ENCODE peak calls at places on chromosomes 3 and 15, in ten cellular contexts. E is thoracic aorta, N is AG04450, Q is GM23338, S is fibroblast of pulmonary artery, Y is transverse colon, B is fibroblast of the aortic adventitia, D is A549, H is lung, M is astrocyte of the spinal cord. X is an unnamed sample.

GRCh38 chr3:177735441-177735840 is 538.2 kb upstream of the TBL1XR1 start:
- DNase-seq in E (no peak), N (no peak), Q (no peak), S (no peak), Y (no peak), B (no peak), D (no peak), H (no peak), M (no peak), X (no peak)

GRCh38 chr15:92324036-92324963 is 69.4 kb upstream of the ST8SIA2 start:
- DNase-seq in E (no peak), N (no peak), Q (no peak), S (no peak), Y (no peak), B (no peak), D (no peak), H (no peak), M (no peak), X (no peak)

GRCh38 chr15:68176601-68177000 is 28.5 kb downstream of the CALML4 start:
- DNase-seq in E (no peak), N (no peak), Q (no peak), S (peak; percentile 36), Y (no peak), B (peak; percentile 67), D (no peak), H (no peak), M (no peak), X (no peak)

GRCh38 chr3:45635475-45636256 is 41.1 kb downstream of the LIMD1 start:
- DNase-seq in E (no peak), N (peak; percentile 52), Q (peak; percentile 94), S (peak; percentile 93), Y (no peak), B (peak; percentile 89), D (peak; percentile 88), H (peak; percentile 54), M (peak; percentile 63), X (no peak)

GRCh38 chr3:86794336-86795065 is 196.4 kb downstream of the VGLL3 start:
- DNase-seq in E (no peak), N (no peak), Q (peak; percentile 5), S (peak; percentile 49), Y (no peak), B (peak; percentile 46), D (no peak), H (no peak), M (peak; percentile 62), X (no peak)

GRCh38 chr3:60276615-60277014 is 974.6 kb downstream of the FHIT start:
- DNase-seq in E (no peak), N (no peak), Q (no peak), S (no peak), Y (no peak), B (no peak), D (no peak), H (no peak), M (no peak), X (no peak)

GRCh38 chr3:13932578-13933295 is 52.9 kb upstream of the WNT7A start:
- DNase-seq in E (no peak), N (no peak), Q (peak; percentile 22), S (no peak), Y (no peak), B (no peak), D (no peak), H (no peak), M (no peak), X (no peak)

GRCh38 chr3:121736112-121736511 is 13.4 kb downstream of the GOLGB1 start:
- DNase-seq in E (no peak), N (no peak), Q (no peak), S (no peak), Y (no peak), B (peak; percentile 16), D (no peak), H (no peak), M (peak; percentile 25), X (no peak)

GRCh38 chr15:88118035-88118434 is 138.5 kb downstream of the NTRK3 start:
- DNase-seq in E (no peak), N (no peak), Q (no peak), S (no peak), Y (no peak), B (no peak), D (no peak), H (no peak), M (no peak), X (no peak)

GRCh38 chr3:170848294-170848917 is 21.6 kb downstream of the RPL22L1 start:
- DNase-seq in E (no peak), N (no peak), Q (no peak), S (peak; percentile 55), Y (no peak), B (peak; percentile 62), D (no peak), H (no peak), M (peak; percentile 49), X (no peak)

GRCh38 chr3:133744241-133744640 is 2.0 kb upstream of the TF start:
- DNase-seq in E (no peak), N (no peak), Q (no peak), S (no peak), Y (no peak), B (no peak), D (no peak), H (no peak), M (no peak), X (no peak)

GRCh38 chr3:127589600-127590281 is 792 bp downstream of the TPRA1 start:
- DNase-seq in E (no peak), N (no peak), Q (no peak), S (no peak), Y (peak; percentile 19), B (no peak), D (no peak), H (no peak), M (peak; percentile 31), X (peak; percentile 24)

GRCh38 chr3:58288011-58288728 is 17.9 kb upstream of the RPP14 start:
- DNase-seq in E (no peak), N (no peak), Q (peak; percentile 12), S (no peak), Y (no peak), B (no peak), D (peak; percentile 6), H (no peak), M (no peak), X (no peak)

GRCh38 chr3:64687381-64687780 is 419 bp downstream of the ADAMTS9 start:
- DNase-seq in E (no peak), N (no peak), Q (no peak), S (no peak), Y (peak; percentile 8), B (no peak), D (no peak), H (no peak), M (no peak), X (no peak)

GRCh38 chr3:194780706-194781105 is 95.0 kb downstream of the FAM43A start:
- DNase-seq in E (no peak), N (no peak), Q (no peak), S (no peak), Y (no peak), B (no peak), D (no peak), H (no peak), M (no peak), X (no peak)

GRCh38 chr3:188212308-188212969 is 58.5 kb downstream of the LPP start:
- DNase-seq in E (no peak), N (peak; percentile 83), Q (peak; percentile 46), S (peak; percentile 67), Y (no peak), B (peak; percentile 64), D (peak; percentile 94), H (no peak), M (peak; percentile 70), X (no peak)

GRCh38 chr3:107235193-107235922 is 141.9 kb upstream of the CCDC54 start:
- DNase-seq in E (no peak), N (no peak), Q (peak; percentile 15), S (peak; percentile 36), Y (no peak), B (no peak), D (peak; percentile 9), H (no peak), M (no peak), X (no peak)

GRCh38 chr15:68348064-68348463 is 70.5 kb downstream of the FEM1B start:
- DNase-seq in E (no peak), N (no peak), Q (no peak), S (no peak), Y (no peak), B (peak; percentile 21), D (no peak), H (no peak), M (no peak), X (no peak)

GRCh38 chr3:74897006-74897405 is 282.5 kb upstream of the CNTN3 start:
- DNase-seq in E (no peak), N (no peak), Q (peak; percentile 45), S (no peak), Y (no peak), B (no peak), D (peak; percentile 5), H (no peak), M (no peak), X (no peak)
- TF ChIP-seq CTCF in E (no peak), N (peak; percentile 51), Q (peak; percentile 40), S (peak; percentile 21), Y (no peak), B (peak; percentile 27), D (no peak), H (no peak), M (no peak), X (no peak)

GRCh38 chr3:40780801-40781406 is 256.1 kb downstream of the ZNF621 start:
- DNase-seq in E (peak; percentile 11), N (no peak), Q (no peak), S (peak; percentile 13), Y (no peak), B (peak; percentile 60), D (no peak), H (no peak), M (peak; percentile 88), X (no peak)
- H3K4me3 ChIP-seq in E (peak overlapping the region; percentile 64), N (no peak overlapping the region), Q (no peak overlapping the region), S (no peak overlapping the region), Y (no peak overlapping the region), B (peak overlapping the region; percentile 13), D (no peak overlapping the region), H (no peak overlapping the region), M (no peak overlapping the region), X (no peak overlapping the region)

GRCh38 chr3:173397161-173398110 is at the start of gene NLGN1:
- DNase-seq in E (peak; percentile 4), N (peak; percentile 11), Q (peak; percentile 82), S (peak; percentile 67), Y (peak; percentile 38), B (peak; percentile 64), D (no peak), H (peak; percentile 56), M (peak; percentile 83), X (no peak)
- TF ChIP-seq CTCF in E (peak; percentile 43), N (peak; percentile 26), Q (peak; percentile 47), S (peak; percentile 19), Y (no peak), B (peak; percentile 36), D (no peak), H (no peak), M (peak; percentile 41), X (no peak)

DNA sequence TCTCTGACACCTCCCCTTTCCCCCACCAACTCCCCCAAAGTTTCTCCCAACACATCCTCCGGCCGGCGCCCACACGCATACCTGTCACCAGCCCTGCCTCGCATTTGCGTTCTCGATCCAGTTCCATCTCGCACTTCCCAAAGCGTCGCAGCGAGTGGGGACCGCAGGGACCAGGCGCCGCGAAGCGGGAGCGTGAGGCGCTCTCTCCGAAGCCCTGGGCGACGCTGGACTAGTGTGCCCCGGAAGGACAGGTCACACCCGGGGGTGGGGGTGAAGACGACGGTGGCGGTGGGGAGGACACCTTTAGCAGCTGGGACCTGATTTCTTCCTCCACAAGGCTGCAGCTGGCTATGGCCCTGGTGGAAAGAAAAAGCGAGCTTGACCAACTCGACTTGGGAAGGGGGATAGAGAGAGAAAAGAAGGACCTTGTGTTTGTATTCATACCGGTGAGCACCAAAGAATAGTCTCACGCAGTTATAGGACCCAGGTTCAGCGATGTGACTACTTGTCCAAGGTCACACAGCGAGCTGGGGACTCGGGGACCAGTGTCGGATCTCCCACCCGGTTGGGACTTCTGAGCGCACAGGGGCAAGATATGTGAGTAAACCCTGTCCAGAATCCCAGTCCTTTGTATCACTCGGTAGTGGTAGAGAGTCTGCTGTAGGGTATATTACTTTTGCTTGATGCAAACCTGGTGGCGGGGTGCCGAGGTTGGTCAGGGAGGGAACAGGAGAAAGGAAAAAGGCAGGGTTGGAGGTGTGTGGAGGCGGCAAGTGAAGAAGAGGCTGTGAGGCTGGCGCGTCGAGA is 608 bp upstream of the GHSR start:
- DNase-seq in E (no peak), N (no peak), Q (peak; percentile 48), S (no peak), Y (no peak), B (no peak), D (no peak), H (no peak), M (no peak), X (no peak)
- H3K4me3 ChIP-seq in E (no peak overlapping the region), N (no peak overlapping the region), Q (peak overlapping the region; percentile 55), S (no peak overlapping the region), Y (no peak overlapping the region), B (no peak overlapping the region), D (no peak overlapping the region), H (no peak overlapping the region), M (no peak overlapping the region), X (no peak overlapping the region)